ENCODE peak calls at places on chromosomes 12 and 14, in seven cellular contexts. L is H1, I is K562, Z is HepG2, D is HCT116, O is GM23338, Y is GM12878. V is an unnamed sample.

GRCh38 chr14:73695997-73696396 is 18.2 kb downstream of the PNMA1 start:
- DNase-seq in D (no peak), Z (no peak), L (no peak), O (no peak), Y (no peak), I (no peak), V (no peak)

GRCh38 chr12:29149691-29150382 is 759 bp downstream of the FAR2 start:
- DNase-seq in Y (no peak), Z (no peak), I (peak), L (peak), D (no peak), O (peak), V (no peak)

GRCh38 chr12:124525455-124525854 is 42.0 kb downstream of the NCOR2 start:
- DNase-seq in L (no peak), Z (no peak), O (no peak), Y (no peak), I (no peak), D (no peak), V (no peak)

GRCh38 chr12:30996255-30996654 is 69.7 kb downstream of the TSPAN11 start:
- DNase-seq in D (no peak), Z (no peak), Y (no peak), I (no peak), O (no peak), L (no peak), V (no peak)

GRCh38 chr14:44912041-44912869 is 49.5 kb downstream of the KLHL28 start:
- DNase-seq in Z (no peak), D (no peak), L (no peak), Y (no peak), O (peak), I (no peak), V (no peak)

GRCh38 chr12:5521456-5522325 is 89.8 kb downstream of the NTF3 start:
- DNase-seq in Z (no peak), Y (no peak), D (no peak), I (no peak), O (no peak), L (peak), V (no peak)

GRCh38 chr14:24463806-24464785 is 21.5 kb upstream of the SDR39U1 start:
- DNase-seq in Z (no peak), Y (no peak), L (no peak), O (no peak), D (no peak), I (no peak), V (no peak)

GRCh38 chr12:47218191-47218654 is 138.5 kb upstream of the AMIGO2 start:
- DNase-seq in D (no peak), Z (no peak), I (no peak), L (no peak), O (no peak), Y (no peak), V (no peak)

GRCh38 chr14:54767139-54767431 is 135.5 kb downstream of the GCH1 start:
- DNase-seq in O (no peak), L (no peak), I (no peak), Z (no peak), D (no peak), Y (no peak), V (no peak)

GRCh38 chr12:44381341-44381740 is 494.8 kb downstream of the NELL2 start:
- DNase-seq in Z (no peak), L (no peak), D (no peak), Y (no peak), O (no peak), I (no peak), V (no peak)

GRCh38 chr12:120991965-120992364 is 13.6 kb downstream of the HNF1A start:
- DNase-seq in L (no peak), I (no peak), D (no peak), Z (no peak), Y (no peak), O (no peak), V (no peak)

GRCh38 chr12:4168041-4168440 is 105.5 kb upstream of the CCND2 start:
- DNase-seq in D (no peak), I (no peak), O (peak), Y (no peak), L (peak), Z (no peak), V (no peak)

GRCh38 chr12:106300761-106301160 is 1.8 kb upstream of the TCP11L2 start:
- DNase-seq in L (no peak), I (peak), O (no peak), D (no peak), Y (no peak), Z (peak), V (no peak)

GRCh38 chr12:4900327-4900726 is 9.4 kb upstream of the KCNA1 start:
- DNase-seq in Z (no peak), I (no peak), Y (no peak), D (no peak), O (no peak), L (no peak), V (no peak)

GRCh38 chr12:105640780-105641179 is 310.3 kb downstream of the C12orf75 start:
- DNase-seq in Y (no peak), O (no peak), D (no peak), I (no peak), L (no peak), Z (no peak), V (no peak)

GRCh38 chr14:56953884-56954283 is 143.6 kb upstream of the OTX2 start:
- DNase-seq in D (no peak), Y (no peak), L (no peak), I (no peak), Z (no peak), O (peak), V (peak)

GRCh38 chr12:13374783-13375182 is 178.3 kb downstream of the EMP1 start:
- DNase-seq in O (no peak), Z (no peak), L (peak), D (no peak), I (no peak), Y (no peak), V (no peak)

GRCh38 chr12:9604288-9604687 is 3.4 kb downstream of the KLRB1 start:
- DNase-seq in I (no peak), O (no peak), Y (no peak), Z (no peak), L (no peak), D (no peak), V (no peak)

GRCh38 chr12:22275847-22276246 is 58.7 kb downstream of the ST8SIA1 start:
- DNase-seq in I (no peak), L (no peak), Z (no peak), O (no peak), Y (no peak), D (no peak), V (no peak)

GRCh38 chr12:69099201-69099837 is 140.1 kb upstream of the CPSF6 start:
- DNase-seq in D (no peak), Y (no peak), L (no peak), O (peak), Z (no peak), I (no peak), V (no peak)

GRCh38 chr14:71123579-71124135 is 216.4 kb downstream of the PCNX1 start:
- DNase-seq in D (no peak), L (peak), Y (no peak), O (no peak), Z (no peak), I (no peak), V (no peak)

GRCh38 chr12:121811434-121812319 is 7.9 kb downstream of the SETD1B start:
- DNase-seq in L (peak), Y (no peak), O (peak), D (no peak), I (peak), Z (peak), V (no peak)

GRCh38 chr12:8154526-8154925 is 2.3 kb upstream of the ZNF705A start:
- DNase-seq in I (no peak), Z (no peak), L (no peak), Y (no peak), O (no peak), D (no peak), V (no peak)

DNA sequence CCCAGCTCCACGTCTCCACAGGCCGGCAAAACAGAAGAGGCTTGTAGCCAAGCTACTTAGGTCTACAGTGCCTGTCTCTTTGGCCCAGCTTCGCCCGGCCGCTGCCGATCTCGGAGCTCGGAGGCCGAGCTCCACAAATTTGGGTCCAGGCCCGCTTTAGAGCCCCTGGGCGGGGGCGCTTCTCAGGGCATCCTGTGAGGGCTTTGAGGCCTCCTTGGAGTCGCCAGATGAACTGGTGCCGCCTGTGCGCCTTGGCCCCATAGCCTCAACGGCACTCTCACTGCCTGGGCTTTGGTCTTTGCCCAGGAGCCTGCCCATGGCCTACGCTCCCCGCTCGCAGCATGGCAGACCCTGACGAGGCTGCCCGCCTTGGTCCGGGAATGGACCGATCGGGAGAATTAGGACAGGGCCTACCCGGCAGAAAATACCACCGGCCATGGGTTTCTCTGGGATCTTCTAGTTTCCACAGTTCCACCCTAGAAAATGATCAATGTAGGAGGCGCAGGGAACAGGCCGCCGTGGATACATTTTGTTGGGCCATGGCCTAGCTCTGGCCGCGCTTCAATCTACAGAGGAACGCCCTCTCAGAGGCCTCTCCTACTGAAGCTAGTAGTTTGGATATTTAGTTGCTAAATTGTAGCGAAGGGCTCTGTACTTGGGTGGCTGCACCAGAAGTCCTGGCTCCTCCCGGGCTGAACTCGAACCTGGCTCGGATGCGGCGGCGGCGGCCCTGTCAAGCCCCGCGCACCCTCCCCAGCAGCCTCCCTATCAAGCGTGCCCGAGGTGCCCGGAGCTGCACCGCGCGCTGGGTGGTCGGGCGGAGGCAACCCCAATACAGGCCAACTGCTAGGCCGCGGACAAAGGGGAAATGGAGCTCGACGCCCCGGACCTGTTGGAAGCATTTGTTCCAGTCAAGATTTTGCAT is 1.1 kb upstream of the NKX2-8 start:
- DNase-seq in O (peak), L (peak), I (no peak), Y (no peak), Z (no peak), D (no peak), V (no peak)
- TF ChIP-seq EZH2 in O (peak), L (peak), I (no peak), Y (no peak), Z (no peak), D (no peak), V (no peak)

GRCh38 chr12:52250048-52250990 is 17.3 kb downstream of the KRT7 start:
- DNase-seq in O (peak), D (no peak), I (no peak), L (peak), Z (no peak), Y (no peak), V (no peak)
- H3K4me3 ChIP-seq in O (peak), D (no peak), I (no peak), L (peak), Z (no peak), Y (no peak), V (no peak)

GRCh38 chr14:67941456-67942018 is 122.0 kb downstream of the RAD51B start:
- DNase-seq in D (no peak), Z (peak), O (peak), Y (no peak), L (no peak), I (no peak), V (no peak)

GRCh38 chr14:67940476-67940875 is 120.9 kb downstream of the RAD51B start:
- DNase-seq in I (no peak), D (no peak), Y (no peak), Z (peak), O (no peak), L (no peak), V (no peak)

GRCh38 chr14:67940894-67941455 is 121.4 kb downstream of the RAD51B start:
- DNase-seq in Y (no peak), L (no peak), O (peak), D (no peak), Z (no peak), I (no peak), V (no peak)

GRCh38 chr14:67943947-67944346 is 124.4 kb downstream of the RAD51B start:
- DNase-seq in L (peak), I (peak), O (peak), Z (peak), D (peak), Y (peak), V (peak)

DNA sequence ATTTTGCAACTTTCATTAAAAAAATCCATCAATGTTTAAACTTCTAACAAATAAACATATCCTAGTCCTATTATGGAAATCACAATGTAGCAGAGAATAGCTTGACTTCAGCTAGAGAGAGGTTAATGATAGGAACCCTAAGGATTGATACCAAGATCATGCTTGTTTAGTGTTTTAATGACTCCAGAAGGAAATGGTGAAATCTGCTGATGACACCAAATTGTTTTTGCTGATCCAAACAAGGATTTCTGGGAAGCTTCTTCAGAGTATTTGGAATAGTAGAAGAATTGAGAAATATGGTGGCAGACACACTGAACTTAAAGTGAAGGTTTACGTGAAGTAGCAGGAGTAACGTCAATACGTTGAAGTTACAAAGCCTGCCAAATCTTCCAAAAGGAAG is 122.7 kb downstream of the RAD51B start:
- DNase-seq in Y (no peak), I (no peak), D (no peak), L (no peak), Z (no peak), O (no peak), V (no peak)
- TF ChIP-seq POLR2AphosphoS5 in Y (no peak), I (no peak), D (no peak), L (no peak), Z (no peak), O (no peak), V (no peak)

GRCh38 chr12:52789637-52790426 is 6.1 kb downstream of the KRT3 start:
- DNase-seq in Z (no peak), I (peak), O (peak), D (no peak), Y (no peak), L (no peak), V (no peak)
- TF ChIP-seq EZH2 in Z (no peak), I (no peak), O (no peak), D (no peak), Y (no peak), L (no peak), V (no peak)

GRCh38 chr12:26700430-26700829 is 132.6 kb downstream of the ITPR2 start:
- DNase-seq in Z (no peak), I (no peak), D (no peak), O (no peak), L (no peak), Y (no peak), V (no peak)

GRCh38 chr12:26699237-26699636 is 133.8 kb downstream of the ITPR2 start:
- DNase-seq in O (no peak), D (no peak), I (no peak), L (no peak), Z (no peak), Y (no peak), V (no peak)

GRCh38 chr12:26704684-26705475 is 128.1 kb downstream of the ITPR2 start:
- DNase-seq in L (no peak), D (no peak), Y (no peak), O (no peak), Z (peak), I (no peak), V (no peak)

GRCh38 chr12:26701604-26702215 is 131.3 kb downstream of the ITPR2 start:
- DNase-seq in I (peak), L (no peak), Z (peak), O (peak), D (peak), Y (no peak), V (no peak)

DNA sequence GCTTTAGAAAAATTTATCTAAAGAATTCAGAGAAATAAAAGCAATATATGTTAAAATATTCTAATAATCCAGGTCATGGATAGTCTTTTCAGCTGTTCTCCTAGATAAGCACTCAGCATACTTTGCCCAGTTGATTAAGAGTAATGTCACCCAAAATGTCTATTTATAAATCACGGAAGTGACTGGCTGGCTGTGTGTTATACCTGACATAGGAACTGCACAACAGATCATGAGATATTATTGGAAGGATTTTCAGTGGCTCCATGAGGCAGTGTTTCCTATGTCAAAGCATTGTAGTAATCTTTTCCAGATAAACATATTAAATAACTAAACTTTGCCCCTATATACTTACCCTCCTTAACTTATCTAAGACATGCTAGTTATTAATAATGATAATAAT is 128.8 kb downstream of the ITPR2 start:
- DNase-seq in L (no peak), I (no peak), D (no peak), O (no peak), Y (no peak), Z (no peak), V (no peak)
- H3K4me3 ChIP-seq in L (no peak), I (no peak), D (no peak), O (no peak), Y (no peak), Z (no peak), V (no peak)

DNA sequence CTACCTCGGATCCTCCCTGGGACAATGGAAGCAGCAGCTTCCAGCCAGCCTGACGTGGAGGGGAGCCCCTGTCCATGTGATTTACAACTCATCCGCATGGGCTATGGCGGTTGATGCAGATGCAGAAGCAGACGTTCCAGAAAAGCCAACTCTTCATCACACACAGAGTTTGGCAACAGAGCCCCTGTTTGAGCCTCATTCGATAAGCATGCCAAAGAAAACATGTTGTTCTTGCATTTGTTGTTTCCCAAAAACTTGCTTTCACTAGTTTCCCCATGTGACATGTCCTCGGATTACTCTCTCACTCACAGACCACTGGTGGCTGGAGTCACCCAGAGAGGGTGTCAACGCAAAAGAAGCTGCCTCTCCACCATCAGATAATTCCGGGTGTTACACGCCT is 16.4 kb upstream of the TC2N start:
- DNase-seq in Y (no peak), O (no peak), I (no peak), L (no peak), Z (no peak), D (no peak), V (no peak)
- TF ChIP-seq POLR2AphosphoS5 in Y (no peak), O (no peak), I (no peak), L (no peak), Z (no peak), D (no peak), V (no peak)

GRCh38 chr12:57222286-57223190 is 5.9 kb downstream of the NXPH4 start:
- DNase-seq in L (no peak), Z (no peak), I (no peak), Y (no peak), O (peak), D (no peak), V (no peak)

GRCh38 chr12:57224973-57225679 is 4.4 kb upstream of the SHMT2 start:
- DNase-seq in Z (no peak), Y (no peak), D (no peak), L (peak), I (no peak), O (peak), V (no peak)

GRCh38 chr12:57223191-57224165 is 6.0 kb upstream of the SHMT2 start:
- DNase-seq in Z (no peak), L (no peak), O (no peak), Y (no peak), I (no peak), D (no peak), V (no peak)

GRCh38 chr12:57225680-57226190 is 3.8 kb upstream of the SHMT2 start:
- DNase-seq in Y (no peak), Z (no peak), D (no peak), O (no peak), L (peak), I (no peak), V (no peak)

DNA sequence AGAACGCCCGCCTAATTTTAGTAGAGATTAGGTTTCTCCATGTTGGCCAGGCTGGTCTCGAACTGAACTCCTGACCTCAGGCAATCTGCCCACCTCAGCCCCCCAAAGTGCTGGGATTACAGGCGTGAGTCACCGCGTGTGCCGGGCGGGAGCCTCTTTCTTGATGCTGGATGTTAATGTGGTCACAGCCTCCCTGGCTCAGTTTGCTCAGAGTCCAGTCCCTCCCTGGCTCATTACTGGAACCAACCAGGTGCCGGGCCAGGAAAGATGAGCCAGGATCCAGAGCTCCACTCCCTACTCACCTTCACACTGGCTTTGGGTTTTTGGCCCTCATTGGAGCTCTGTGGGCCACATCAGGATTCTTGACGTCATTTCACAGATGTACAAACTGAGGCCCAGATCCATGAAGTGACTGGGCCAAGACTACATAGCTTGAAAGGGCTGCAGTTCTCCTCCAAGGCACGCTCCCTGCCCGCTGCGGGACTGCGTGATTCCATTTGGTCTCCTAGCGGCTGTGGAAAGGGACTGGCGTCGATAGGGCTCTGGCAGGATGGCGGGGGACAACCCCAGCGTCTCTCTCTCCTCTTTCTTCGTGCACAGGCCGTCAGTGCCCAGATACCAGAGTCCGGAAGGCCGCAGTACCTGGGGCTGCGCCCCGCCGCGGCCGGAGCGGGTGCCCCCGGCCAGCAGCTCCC is 5.1 kb upstream of the SHMT2 start:
- DNase-seq in Z (no peak), Y (no peak), I (no peak), O (peak), L (no peak), D (no peak), V (no peak)
- TF ChIP-seq EZH2 in Z (no peak), Y (no peak), I (no peak), O (peak), L (no peak), D (no peak), V (no peak)

V was measured in SK-N-MC.